ENCODE peak calls at places on chromosomes 4 and X, in ten cellular contexts. Q is heart right ventricle; M is BE2C; K is H9; Y is occipital lobe; O is iris pigment epithelial cell; X is adipocyte; W is fibroblast of the aortic adventitia; J is stimulated activated CD4-positive, alpha-beta T cell treated with anti-CD3 and anti-CD28 coated beads, Interleukin-12 subunit alpha, Interleukin-12 subunit beta, amount 100 ng/mL, for 48 hours; P is epithelial cell of prostate. N is an unnamed sample.
A peak's percentile ranks its signal among the peaks of the same experiment; 100 is the strongest.

GRCh38 chr4:115121351-115122043 is 8.1 kb upstream of the NDST4 start:
- DNase-seq in Q (no peak), M (no peak), K (no peak), Y (no peak), O (no peak), X (no peak), W (no peak), J (no peak), P (no peak), N (no peak)

GRCh38 chr4:600850-601515 is 24.4 kb upstream of the PDE6B start:
- DNase-seq in Q (no peak), M (no peak), K (no peak), Y (no peak), O (no peak), X (no peak), W (no peak), J (peak; percentile 38), P (no peak), N (no peak)

GRCh38 chrX:17930850-17931249 is 69.8 kb upstream of the RAI2 start:
- DNase-seq in Q (no peak), M (no peak), K (no peak), Y (no peak), O (no peak), X (no peak), W (no peak), J (no peak), P (no peak), N (no peak)

GRCh38 chr4:183747931-183748664 is 89.0 kb downstream of the TRAPPC11 start:
- DNase-seq in Q (no peak), M (peak; percentile 26), K (no peak), Y (no peak), O (peak; percentile 12), X (no peak), W (peak; percentile 22), J (no peak), P (no peak), N (no peak)

GRCh38 chr4:83772680-83773079 is 236.8 kb downstream of the GPAT3 start:
- DNase-seq in Q (no peak), M (no peak), K (no peak), Y (no peak), O (no peak), X (no peak), W (no peak), J (no peak), P (no peak), N (no peak)

GRCh38 chr4:146415829-146416228 is 105.9 kb downstream of the SLC10A7 start:
- DNase-seq in Q (no peak), M (no peak), K (no peak), Y (no peak), O (no peak), X (no peak), W (no peak), J (no peak), P (no peak), N (no peak)

GRCh38 chr4:99586322-99586721 is 11.7 kb downstream of the MTTP start:
- DNase-seq in Q (no peak), M (no peak), K (no peak), Y (no peak), O (no peak), X (no peak), W (no peak), J (no peak), P (no peak), N (no peak)

GRCh38 chrX:76228499-76228898 is 55.6 kb downstream of the PBDC1 start:
- DNase-seq in Q (no peak), M (no peak), K (no peak), Y (no peak), O (no peak), X (no peak), W (no peak), J (no peak), P (no peak), N (no peak)

GRCh38 chr4:3776166-3777032 is 10.2 kb downstream of the ADRA2C start:
- DNase-seq in Q (no peak), M (no peak), K (no peak), Y (no peak), O (no peak), X (no peak), W (no peak), J (no peak), P (no peak), N (no peak)

GRCh38 chr4:24604558-24605214 is 20.3 kb upstream of the DHX15 start:
- DNase-seq in Q (no peak), M (no peak), K (no peak), Y (no peak), O (peak; percentile 18), X (no peak), W (no peak), J (no peak), P (peak; percentile 26), N (peak; percentile 4)

GRCh38 chrX:18468599-18468998 is 43.2 kb downstream of the CDKL5 start:
- DNase-seq in Q (no peak), M (no peak), K (no peak), Y (no peak), O (no peak), X (no peak), W (no peak), J (no peak), P (no peak), N (no peak)

GRCh38 chr4:3807861-3808521 is 41.8 kb downstream of the ADRA2C start:
- DNase-seq in Q (no peak), M (no peak), K (no peak), Y (no peak), O (no peak), X (peak; percentile 6), W (no peak), J (no peak), P (no peak), N (no peak)

N was measured in cardiac fibroblast.